ENCODE peak calls at places on chromosomes 4 and X, in five cellular contexts. W is mucosa of descending colon, R is SK-N-SH, D is HAP-1, T is pancreas. U is an unnamed sample.

GRCh38 chrX:151004085-151004484 is 20.9 kb downstream of the HMGB3 start:
- DNase-seq in R (no peak), T (no peak), W (no peak), D (no peak), U (peak; percentile 10)

GRCh38 chr4:180949825-180950224 is 1293.4 kb upstream of the TENM3 start:
- DNase-seq in D (no peak), R (no peak), W (no peak), T (no peak), U (no peak)

GRCh38 chr4:24876431-24876830 is 36.4 kb downstream of the CCDC149 start:
- DNase-seq in W (no peak), D (no peak), T (no peak), R (no peak), U (no peak)

GRCh38 chr4:54384563-54384962 is 155.5 kb downstream of the PDGFRA start:
- DNase-seq in W (peak; percentile 41), D (no peak), R (no peak), T (no peak), U (peak; percentile 24)

GRCh38 chr4:66465111-66465510 is 794.8 kb upstream of the EPHA5 start:
- DNase-seq in T (no peak), W (no peak), D (no peak), R (no peak), U (no peak)

GRCh38 chr4:18815081-18815778 is 793.7 kb upstream of the LCORL start:
- DNase-seq in W (no peak), R (no peak), D (no peak), T (no peak), U (no peak)

GRCh38 chr4:46931981-46932380 is 22.9 kb upstream of the COX7B2 start:
- DNase-seq in D (peak; percentile 27), W (no peak), R (no peak), T (peak; percentile 1), U (peak; percentile 30)

GRCh38 chr4:87718221-87718620 is 68.1 kb downstream of the DMP1 start:
- DNase-seq in D (no peak), W (no peak), T (no peak), R (no peak), U (no peak)

GRCh38 chr4:19496752-19497151 is 755.0 kb upstream of the SLIT2 start:
- DNase-seq in W (no peak), D (no peak), T (no peak), R (no peak), U (peak; percentile 29)

GRCh38 chr4:1752284-1753041 is 31.1 kb downstream of the TACC3 start:
- DNase-seq in T (no peak), W (peak; percentile 57), R (no peak), D (no peak), U (peak; percentile 22)

GRCh38 chr4:65653740-65654361 is 16.4 kb downstream of the EPHA5 start:
- DNase-seq in T (no peak), R (no peak), W (no peak), D (no peak), U (no peak)

GRCh38 chrX:49947778-49948177 is 25.4 kb downstream of the CLCN5 start:
- DNase-seq in T (no peak), W (no peak), D (no peak), R (no peak), U (no peak)

GRCh38 chr4:11463707-11464106 is 35.0 kb upstream of the HS3ST1 start:
- DNase-seq in W (no peak), D (no peak), R (no peak), T (no peak), U (no peak)

GRCh38 chrX:129760155-129760554 is 19.6 kb upstream of the SASH3 start:
- DNase-seq in D (no peak), R (no peak), W (no peak), T (no peak), U (no peak)

GRCh38 chrX:13717697-13718483 is 16.5 kb downstream of the TRAPPC2 start:
- DNase-seq in R (no peak), T (no peak), W (no peak), D (no peak), U (peak; percentile 62)

GRCh38 chr4:189870835-189871234 is 69.8 kb upstream of the FRG1 start:
- DNase-seq in D (no peak), R (no peak), W (no peak), T (no peak), U (no peak)

GRCh38 chr4:7158991-7159390 is 33.3 kb upstream of the SORCS2 start:
- DNase-seq in W (no peak), D (no peak), T (no peak), R (no peak), U (no peak)

GRCh38 chr4:154998284-154998683 is 210.2 kb upstream of the NPY2R start:
- DNase-seq in R (no peak), T (no peak), W (no peak), D (no peak), U (peak; percentile 25)

GRCh38 chr4:189202182-189202868 is 738.3 kb upstream of the FRG1 start:
- DNase-seq in W (peak; percentile 34), D (peak; percentile 66), R (peak; percentile 45), T (peak; percentile 16), U (peak; percentile 77)

GRCh38 chrX:10992110-10992509 is 119.0 kb upstream of the HCCS start:
- DNase-seq in D (no peak), R (no peak), W (no peak), T (no peak), U (no peak)

GRCh38 chr4:87961993-87962791 is 13.3 kb upstream of the SPP1 start:
- DNase-seq in R (no peak), W (no peak), T (no peak), D (no peak), U (peak; percentile 42)

GRCh38 chrX:57044226-57044625 is 48.9 kb upstream of the SPIN3 start:
- DNase-seq in W (no peak), D (no peak), T (no peak), R (no peak), U (no peak)

GRCh38 chr4:110953898-110954297 is 331.0 kb upstream of the PITX2 start:
- DNase-seq in T (no peak), D (no peak), R (no peak), W (no peak), U (peak; percentile 33)

GRCh38 chr4:7595883-7596535 is 161.3 kb upstream of the PSAPL1 start:
- DNase-seq in T (no peak), R (no peak), D (no peak), W (no peak), U (no peak)

GRCh38 chrX:132216806-132217202 is 2.4 kb downstream of the RAP2C start:
- DNase-seq in R (no peak), T (no peak), D (peak; percentile 39), W (no peak), U (peak; percentile 58)

GRCh38 chr4:3311095-3311372 is 18.2 kb downstream of the RGS12 start:
- DNase-seq in W (no peak), D (no peak), T (no peak), R (no peak), U (no peak)

GRCh38 chrX:20989361-20989760 is 384.9 kb upstream of the CNKSR2 start:
- DNase-seq in W (no peak), R (no peak), T (no peak), D (no peak), U (no peak)

GRCh38 chrX:83658731-83659130 is 150.6 kb downstream of the POU3F4 start:
- DNase-seq in D (no peak), W (no peak), R (peak; percentile 8), T (no peak), U (no peak)

GRCh38 chrX:74118503-74118902 is 185.5 kb upstream of the ZCCHC13 start:
- DNase-seq in D (no peak), T (no peak), W (no peak), R (no peak), U (no peak)

GRCh38 chr4:81743731-81744465 is 272.2 kb upstream of the RASGEF1B start:
- DNase-seq in R (no peak), T (no peak), D (no peak), W (no peak), U (no peak)

GRCh38 chr4:98694076-98694475 is 35.7 kb upstream of the TSPAN5 start:
- DNase-seq in W (no peak), T (no peak), R (no peak), D (no peak), U (no peak)

GRCh38 chrX:143854006-143854405 is 29.9 kb upstream of the UBE2NL start:
- DNase-seq in R (no peak), T (no peak), D (no peak), W (no peak), U (peak; percentile 40)

GRCh38 chr4:89288430-89288829 is 19.2 kb downstream of the GPRIN3 start:
- DNase-seq in D (no peak), W (no peak), T (no peak), R (no peak), U (no peak)
- H3K4me3 ChIP-seq in D (no peak overlapping the region), W (no peak overlapping the region), T (no peak overlapping the region), R (no peak overlapping the region), U (no peak overlapping the region)

GRCh38 chrX:107675823-107676555 is 47.7 kb downstream of the PRPS1 start:
- DNase-seq in R (no peak), T (no peak), W (no peak), D (peak; percentile 52), U (peak; percentile 87)

GRCh38 chrX:107673401-107673800 is 45.1 kb downstream of the PRPS1 start:
- DNase-seq in T (no peak), D (peak; percentile 25), R (no peak), W (no peak), U (peak; percentile 34)

GRCh38 chrX:107673933-107674479 is 45.7 kb downstream of the PRPS1 start:
- DNase-seq in W (peak; percentile 72), D (peak; percentile 38), R (no peak), T (no peak), U (peak; percentile 95)

GRCh38 chrX:107675365-107675654 is 47.0 kb downstream of the PRPS1 start:
- DNase-seq in D (no peak), R (no peak), W (no peak), T (no peak), U (no peak)

GRCh38 chrX:107674480-107675364 is 46.4 kb downstream of the PRPS1 start:
- DNase-seq in W (peak; percentile 42), R (no peak), T (no peak), D (no peak), U (peak; percentile 94)
- H3K4me3 ChIP-seq in W (no peak overlapping the region), R (no peak overlapping the region), T (no peak overlapping the region), D (no peak overlapping the region), U (peak overlapping the region; percentile 83)

DNA sequence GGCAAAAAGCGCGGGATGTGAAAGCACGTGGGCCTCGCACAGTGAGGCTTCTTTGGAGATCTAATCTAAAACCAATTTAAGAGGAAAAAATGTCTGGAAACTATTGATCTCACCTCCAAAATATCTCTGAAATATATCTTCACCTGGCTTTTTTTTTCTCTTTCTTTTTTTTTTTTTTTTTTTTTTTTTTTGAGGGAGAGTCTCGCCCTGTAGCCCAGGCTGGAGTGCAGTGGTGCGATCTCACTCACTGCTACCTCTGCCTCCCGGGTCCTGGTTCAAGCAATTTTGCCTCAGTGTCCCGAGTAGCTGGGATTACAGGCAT is 383 bp upstream of the ZMAT1 start:
- DNase-seq in D (no peak), W (no peak), R (no peak), T (no peak), U (no peak)
- H3K4me3 ChIP-seq in D (no peak overlapping the region), W (no peak overlapping the region), R (no peak overlapping the region), T (peak overlapping the region; percentile 60), U (peak overlapping the region; percentile 51)

DNA sequence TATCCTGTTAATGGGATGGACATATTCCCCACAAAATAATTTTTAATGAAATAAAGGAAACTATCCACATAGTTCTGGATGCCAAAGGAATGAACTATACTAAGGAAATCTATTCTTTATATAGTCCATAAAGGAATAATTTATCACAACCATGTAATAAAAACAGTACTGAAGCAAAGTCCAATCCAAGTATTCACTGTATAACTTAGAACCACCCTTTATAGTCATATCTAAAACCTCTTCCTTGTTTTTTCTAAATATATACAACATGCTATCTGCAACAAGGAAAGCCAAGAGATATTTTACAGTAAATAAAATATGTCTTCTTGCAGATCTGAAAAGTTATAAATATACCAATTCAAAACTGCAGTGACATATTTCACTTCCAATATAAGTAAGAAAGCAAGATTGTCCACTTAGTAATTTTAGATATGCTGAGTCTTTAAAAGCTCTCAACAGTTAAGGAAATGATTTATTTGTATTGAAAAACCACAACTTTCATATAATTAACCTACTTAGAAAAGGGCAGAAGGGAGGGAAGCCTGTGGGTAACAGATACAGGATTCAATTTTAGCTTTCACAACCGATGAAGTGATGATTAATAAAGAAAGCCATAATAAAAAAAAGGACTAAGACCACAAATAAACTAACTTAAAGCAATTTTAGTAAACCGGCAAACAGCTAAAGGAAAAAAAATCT is 8.0 kb downstream of the NR3C2 start:
- DNase-seq in R (no peak), T (no peak), W (no peak), D (no peak), U (no peak)
- H3K4me3 ChIP-seq in R (no peak overlapping the region), T (no peak overlapping the region), W (no peak overlapping the region), D (no peak overlapping the region), U (no peak overlapping the region)

U was measured in fibroblast of villous mesenchyme.